ENCODE peak calls at places on chromosomes 11 and 22, in seven cellular contexts. One of them, this sample, is unnamed.

GRCh38 chr11:83293436-83293732 is 7.2 kb upstream of the CCDC90B start:
- DNase-seq in putamen: no peak
- DNase-seq in EH: no peak
- DNase-seq in K562: no peak
- DNase-seq in iPS DF 19.7: no peak
- DNase-seq in NCI-H460: no peak
- DNase-seq in lower leg skin: no peak
- DNase-seq in this sample: no peak

GRCh38 chr22:46038516-46039430 is 61.8 kb upstream of the WNT7B start:
- DNase-seq in putamen: no peak
- DNase-seq in EH: no peak
- DNase-seq in K562: no peak
- DNase-seq in iPS DF 19.7: no peak
- DNase-seq in NCI-H460: no peak
- DNase-seq in lower leg skin: no peak
- DNase-seq in this sample: peak; percentile 74

GRCh38 chr11:62025429-62026105 is 58.1 kb upstream of the FTH1 start:
- DNase-seq in putamen: no peak
- DNase-seq in EH: peak; percentile 87
- DNase-seq in K562: peak; percentile 85
- DNase-seq in iPS DF 19.7: no peak
- DNase-seq in NCI-H460: peak; percentile 92
- DNase-seq in lower leg skin: peak; percentile 90
- DNase-seq in this sample: no peak

GRCh38 chr11:68438658-68439259 is 21.8 kb upstream of the PPP6R3 start:
- DNase-seq in putamen: no peak
- DNase-seq in EH: no peak
- DNase-seq in K562: no peak
- DNase-seq in iPS DF 19.7: no peak
- DNase-seq in NCI-H460: no peak
- DNase-seq in lower leg skin: no peak
- DNase-seq in this sample: no peak

GRCh38 chr11:121131656-121132055 is 30.6 kb downstream of the TECTA start:
- DNase-seq in putamen: no peak
- DNase-seq in EH: no peak
- DNase-seq in K562: no peak
- DNase-seq in iPS DF 19.7: no peak
- DNase-seq in NCI-H460: no peak
- DNase-seq in lower leg skin: no peak
- DNase-seq in this sample: no peak

GRCh38 chr11:120675171-120675570 is 163.6 kb downstream of the GRIK4 start:
- DNase-seq in putamen: no peak
- DNase-seq in EH: no peak
- DNase-seq in K562: no peak
- DNase-seq in iPS DF 19.7: no peak
- DNase-seq in NCI-H460: no peak
- DNase-seq in lower leg skin: no peak
- DNase-seq in this sample: no peak

GRCh38 chr11:27390318-27390958 is 27.4 kb upstream of the CCDC34 start:
- DNase-seq in putamen: no peak
- DNase-seq in EH: no peak
- DNase-seq in K562: no peak
- DNase-seq in iPS DF 19.7: no peak
- DNase-seq in NCI-H460: no peak
- DNase-seq in lower leg skin: no peak
- DNase-seq in this sample: no peak

GRCh38 chr11:35045219-35045819 is 93.7 kb upstream of the CD44 start:
- DNase-seq in putamen: no peak
- DNase-seq in EH: no peak
- DNase-seq in K562: no peak
- DNase-seq in iPS DF 19.7: no peak
- DNase-seq in NCI-H460: no peak
- DNase-seq in lower leg skin: no peak
- DNase-seq in this sample: no peak

GRCh38 chr11:126992065-126992803 is 8.3 kb downstream of the KIRREL3 start:
- DNase-seq in putamen: no peak
- DNase-seq in EH: peak; percentile 100
- DNase-seq in K562: no peak
- DNase-seq in iPS DF 19.7: no peak
- DNase-seq in NCI-H460: no peak
- DNase-seq in lower leg skin: no peak
- DNase-seq in this sample: no peak

GRCh38 chr22:32820131-32820882 is 18.8 kb downstream of the TIMP3 start:
- DNase-seq in putamen: no peak
- DNase-seq in EH: no peak
- DNase-seq in K562: no peak
- DNase-seq in iPS DF 19.7: no peak
- DNase-seq in NCI-H460: no peak
- DNase-seq in lower leg skin: no peak
- DNase-seq in this sample: no peak

GRCh38 chr11:33234397-33235168 is 22.6 kb upstream of the HIPK3 start:
- DNase-seq in putamen: no peak
- DNase-seq in EH: peak; percentile 30
- DNase-seq in K562: no peak
- DNase-seq in iPS DF 19.7: no peak
- DNase-seq in NCI-H460: no peak
- DNase-seq in lower leg skin: no peak
- DNase-seq in this sample: no peak

GRCh38 chr22:43136255-43136654 is 6.9 kb downstream of the MCAT start:
- DNase-seq in putamen: no peak
- DNase-seq in EH: peak; percentile 42
- DNase-seq in K562: peak; percentile 43
- DNase-seq in iPS DF 19.7: no peak
- DNase-seq in NCI-H460: no peak
- DNase-seq in lower leg skin: no peak
- DNase-seq in this sample: peak; percentile 21

GRCh38 chr22:39259698-39260097 is 14.9 kb upstream of the PDGFB start:
- DNase-seq in putamen: no peak
- DNase-seq in EH: no peak
- DNase-seq in K562: no peak
- DNase-seq in iPS DF 19.7: no peak
- DNase-seq in NCI-H460: no peak
- DNase-seq in lower leg skin: no peak
- DNase-seq in this sample: no peak

GRCh38 chr11:106706355-106706754 is 311.9 kb downstream of the GUCY1A2 start:
- DNase-seq in putamen: no peak
- DNase-seq in EH: peak; percentile 40
- DNase-seq in K562: no peak
- DNase-seq in iPS DF 19.7: no peak
- DNase-seq in NCI-H460: peak; percentile 18
- DNase-seq in lower leg skin: no peak
- DNase-seq in this sample: no peak

GRCh38 chr22:32764330-32765116 is 37.0 kb upstream of the TIMP3 start:
- DNase-seq in putamen: no peak
- DNase-seq in EH: peak; percentile 84
- DNase-seq in K562: no peak
- DNase-seq in iPS DF 19.7: no peak
- DNase-seq in NCI-H460: no peak
- DNase-seq in lower leg skin: peak; percentile 61
- DNase-seq in this sample: no peak

GRCh38 chr11:113526521-113526920 is 51.3 kb upstream of the DRD2 start:
- DNase-seq in putamen: no peak
- DNase-seq in EH: no peak
- DNase-seq in K562: no peak
- DNase-seq in iPS DF 19.7: no peak
- DNase-seq in NCI-H460: no peak
- DNase-seq in lower leg skin: no peak
- DNase-seq in this sample: no peak

GRCh38 chr11:88175004-88175706 is at the start of gene RAB38:
- DNase-seq in putamen: no peak
- DNase-seq in EH: peak; percentile 34
- DNase-seq in K562: peak; percentile 26
- DNase-seq in iPS DF 19.7: no peak
- DNase-seq in NCI-H460: no peak
- DNase-seq in lower leg skin: peak; percentile 26
- DNase-seq in this sample: peak; percentile 76

GRCh38 chr11:128757235-128757711 is 63.4 kb downstream of the FLI1 start:
- DNase-seq in putamen: no peak
- DNase-seq in EH: peak; percentile 22
- DNase-seq in K562: peak; percentile 23
- DNase-seq in iPS DF 19.7: no peak
- DNase-seq in NCI-H460: no peak
- DNase-seq in lower leg skin: peak; percentile 39
- DNase-seq in this sample: no peak

GRCh38 chr11:32081129-32081641 is 9.7 kb upstream of the RCN1 start:
- DNase-seq in putamen: no peak
- DNase-seq in EH: peak; percentile 68
- DNase-seq in K562: no peak
- DNase-seq in iPS DF 19.7: no peak
- DNase-seq in NCI-H460: no peak
- DNase-seq in lower leg skin: no peak
- DNase-seq in this sample: no peak

GRCh38 chr11:3022982-3023381 is 30.9 kb upstream of the NAP1L4 start:
- DNase-seq in putamen: no peak
- DNase-seq in EH: peak; percentile 86
- DNase-seq in K562: no peak
- DNase-seq in iPS DF 19.7: no peak
- DNase-seq in NCI-H460: no peak
- DNase-seq in lower leg skin: no peak
- DNase-seq in this sample: no peak

GRCh38 chr11:72740562-72741428 is 11.4 kb downstream of the ARAP1 start:
- DNase-seq in putamen: no peak
- DNase-seq in EH: no peak
- DNase-seq in K562: no peak
- DNase-seq in iPS DF 19.7: no peak
- DNase-seq in NCI-H460: no peak
- DNase-seq in lower leg skin: no peak
- DNase-seq in this sample: no peak

GRCh38 chr11:96361778-96362177 is 18.8 kb upstream of the MAML2 start:
- DNase-seq in putamen: no peak
- DNase-seq in EH: no peak
- DNase-seq in K562: no peak
- DNase-seq in iPS DF 19.7: no peak
- DNase-seq in NCI-H460: no peak
- DNase-seq in lower leg skin: no peak
- DNase-seq in this sample: no peak

GRCh38 chr11:44555031-44555800 is 10.2 kb upstream of the CD82 start:
- DNase-seq in putamen: no peak
- DNase-seq in EH: no peak
- DNase-seq in K562: no peak
- DNase-seq in iPS DF 19.7: no peak
- DNase-seq in NCI-H460: no peak
- DNase-seq in lower leg skin: no peak
- DNase-seq in this sample: peak; percentile 23

GRCh38 chr11:36431429-36432092 is 78.5 kb downstream of the TRAF6 start:
- DNase-seq in putamen: peak; percentile 39
- DNase-seq in EH: peak; percentile 96
- DNase-seq in K562: peak; percentile 38
- DNase-seq in iPS DF 19.7: no peak
- DNase-seq in NCI-H460: peak; percentile 34
- DNase-seq in lower leg skin: no peak
- DNase-seq in this sample: no peak